ENCODE peak calls at places on chromosomes 4 and X, in seven cellular contexts. F is dorsolateral prefrontal cortex; S is H9; T is CD8-positive, alpha-beta T cell; U is omental fat pad; L is cardiac fibroblast; X is neural progenitor cell. K is an unnamed sample.

GRCh38 chr4:97770222-97770621 is 373.1 kb downstream of the STPG2 start:
- DNase-seq in X (peak), S (no peak), F (no peak), U (no peak), T (no peak), L (no peak), K (no peak)

GRCh38 chr4:76293705-76294274 is 12.7 kb upstream of the STBD1 start:
- DNase-seq in X (no peak), F (no peak), T (no peak), S (no peak), U (no peak), L (no peak), K (no peak)

GRCh38 chr4:6121276-6121850 is 79.0 kb downstream of the JAKMIP1 start:
- DNase-seq in X (no peak), L (no peak), S (peak), F (no peak), U (no peak), T (no peak), K (no peak)

GRCh38 chrX:53435997-53436396 is 1.8 kb upstream of the HSD17B10 start:
- DNase-seq in X (peak), T (peak), L (peak), S (peak), F (peak), U (no peak), K (peak)

GRCh38 chrX:154368630-154369452 is 5.6 kb downstream of the FLNA start:
- DNase-seq in L (peak), X (peak), U (peak), S (peak), F (no peak), T (peak), K (no peak)

GRCh38 chr4:182018691-182019090 is 224.5 kb upstream of the TENM3 start:
- DNase-seq in F (no peak), L (no peak), S (no peak), X (no peak), U (no peak), T (no peak), K (no peak)

GRCh38 chr4:140837742-140838141 is 81.6 kb upstream of the TBC1D9 start:
- DNase-seq in F (no peak), L (no peak), S (no peak), X (no peak), U (no peak), T (no peak), K (no peak)

GRCh38 chrX:38820751-38821150 is 19.5 kb downstream of the MID1IP1 start:
- DNase-seq in S (no peak), U (no peak), F (no peak), X (no peak), L (no peak), T (no peak), K (no peak)

GRCh38 chrX:13428055-13428786 is 108.4 kb upstream of the ATXN3L start:
- DNase-seq in S (peak), F (no peak), T (no peak), X (peak), L (peak), U (no peak), K (no peak)

GRCh38 chr4:40749717-40750460 is at the start of gene NSUN7:
- DNase-seq in S (peak), U (no peak), X (peak), F (no peak), T (peak), L (no peak), K (peak)

DNA sequence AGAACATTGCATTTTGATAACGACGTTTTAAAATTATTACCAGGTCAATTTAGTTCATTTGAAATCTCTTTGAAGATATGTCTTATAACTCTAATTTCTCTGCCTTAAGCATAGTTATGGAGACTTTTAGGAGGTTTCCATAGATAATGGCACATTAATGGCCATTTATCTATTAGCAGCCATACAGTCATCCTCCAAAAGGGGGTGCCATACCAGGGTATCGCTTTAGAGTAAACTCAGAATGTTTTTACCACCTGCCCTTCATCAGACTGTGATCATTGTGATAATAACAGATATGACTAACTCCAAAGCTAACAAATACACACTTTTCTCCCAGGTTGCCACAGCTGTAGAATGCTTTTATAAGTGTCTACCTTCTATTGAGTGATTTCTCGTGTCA is 461.5 kb downstream of the FSTL5 start:
- DNase-seq in F (no peak), X (no peak), L (no peak), S (no peak), T (no peak), U (no peak), K (no peak)
- TF ChIP-seq CTCF in F (no peak), X (peak), L (no peak), S (peak), T (no peak), U (no peak), K (no peak)

DNA sequence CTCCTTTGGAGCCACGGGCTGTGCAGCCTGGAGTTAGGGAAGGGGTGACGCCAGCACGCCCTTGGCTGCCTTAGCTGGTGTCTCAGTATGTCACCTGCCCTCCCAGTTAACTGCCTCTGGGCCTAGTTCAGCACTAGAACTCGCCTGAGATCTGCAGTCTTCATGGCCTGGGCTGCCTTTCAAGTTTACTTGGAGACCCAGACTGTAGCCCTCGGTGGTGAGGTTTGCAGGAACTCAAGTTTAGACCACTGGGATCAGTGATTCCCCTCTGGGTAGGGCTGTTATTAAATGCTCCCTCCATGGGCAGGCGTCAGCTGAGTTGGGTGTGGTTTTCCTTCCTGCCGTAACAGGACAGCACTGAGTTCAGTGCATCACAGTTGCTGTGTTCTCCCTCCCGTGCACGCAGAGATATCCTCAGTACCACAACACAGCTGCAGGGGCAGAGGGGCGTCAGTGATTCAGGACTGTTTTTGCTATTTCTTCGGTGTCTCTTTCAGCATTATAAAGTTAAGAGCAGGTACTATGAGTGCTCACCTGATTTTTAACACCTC is 30.5 kb downstream of the PLAC8 start:
- DNase-seq in T (peak), L (no peak), U (no peak), S (no peak), F (no peak), X (no peak), K (no peak)
- TF ChIP-seq CTCF in T (peak), L (no peak), U (no peak), S (no peak), F (no peak), X (no peak), K (no peak)

GRCh38 chr4:16197842-16198241 is 28.4 kb downstream of the TAPT1 start:
- DNase-seq in L (no peak), U (no peak), T (no peak), F (no peak), X (no peak), S (no peak), K (no peak)

GRCh38 chr4:16195209-16195608 is 31.1 kb downstream of the TAPT1 start:
- DNase-seq in X (no peak), L (no peak), S (no peak), T (no peak), F (no peak), U (no peak), K (no peak)

GRCh38 chr4:16198271-16198670 is 28.0 kb downstream of the TAPT1 start:
- DNase-seq in S (no peak), F (no peak), L (no peak), T (no peak), U (no peak), X (no peak), K (no peak)

GRCh38 chr4:16199132-16199531 is 27.1 kb downstream of the TAPT1 start:
- DNase-seq in U (no peak), F (no peak), X (peak), S (no peak), T (no peak), L (peak), K (no peak)

GRCh38 chr4:16196482-16197393 is 29.5 kb downstream of the TAPT1 start:
- DNase-seq in T (no peak), F (no peak), U (no peak), S (no peak), L (peak), X (peak), K (no peak)
- TF ChIP-seq CTCF in T (no peak), F (peak), U (no peak), S (peak), L (peak), X (peak), K (no peak)

GRCh38 chr4:138225477-138225876 is 16.7 kb downstream of the SLC7A11 start:
- DNase-seq in T (no peak), L (peak), U (no peak), S (no peak), F (no peak), X (no peak), K (no peak)
- TF ChIP-seq CTCF in T (no peak), L (no peak), U (no peak), S (no peak), F (no peak), X (no peak), K (no peak)

K was measured in endothelial cell.